ENCODE peak calls at places on chromosomes 7 and 10, in nine cellular contexts. I, K, W, Z, C, F, Q, O and H are unnamed samples.

GRCh38 chr7:130921391-130922180 is 187.6 kb upstream of the KLF14 start:
- DNase-seq in I (no peak), K (peak; percentile 85), W (peak; percentile 23), Z (no peak), C (no peak), F (peak; percentile 75), Q (no peak), O (no peak), H (peak; percentile 74)

GRCh38 chr7:105664816-105665525 is 83.7 kb upstream of the EFCAB10 start:
- DNase-seq in I (no peak), K (no peak), W (no peak), Z (peak; percentile 96), C (no peak), F (no peak), Q (no peak), O (no peak), H (no peak)

GRCh38 chr7:139131622-139132021 is 22.1 kb upstream of the ZC3HAV1 start:
- DNase-seq in I (no peak), K (no peak), W (no peak), Z (no peak), C (no peak), F (no peak), Q (no peak), O (no peak), H (no peak)

GRCh38 chr10:77188511-77188910 is 449.1 kb downstream of the KCNMA1 start:
- DNase-seq in I (no peak), K (no peak), W (no peak), Z (no peak), C (no peak), F (no peak), Q (no peak), O (no peak), H (no peak)

GRCh38 chr10:75663947-75664664 is 232.7 kb downstream of the LRMDA start:
- DNase-seq in I (no peak), K (no peak), W (no peak), Z (no peak), C (no peak), F (no peak), Q (no peak), O (no peak), H (no peak)

GRCh38 chr10:5448333-5449048 is 36.1 kb downstream of the NET1 start:
- DNase-seq in I (no peak), K (no peak), W (no peak), Z (no peak), C (no peak), F (no peak), Q (no peak), O (no peak), H (no peak)

GRCh38 chr7:155069992-155070827 is at the start of gene HTR5A:
- DNase-seq in I (peak; percentile 75), K (peak; percentile 59), W (peak; percentile 93), Z (peak; percentile 75), C (peak; percentile 66), F (peak; percentile 89), Q (peak; percentile 22), O (peak; percentile 22), H (peak; percentile 86)

GRCh38 chr7:25968205-25968993 is 183.6 kb upstream of the NFE2L3 start:
- DNase-seq in I (no peak), K (no peak), W (no peak), Z (peak; percentile 14), C (no peak), F (no peak), Q (no peak), O (peak; percentile 97), H (no peak)

GRCh38 chr10:13973742-13974141 is 357.0 kb downstream of the FRMD4A start:
- DNase-seq in I (no peak), K (no peak), W (no peak), Z (peak; percentile 63), C (no peak), F (no peak), Q (no peak), O (no peak), H (no peak)

GRCh38 chr7:135853008-135853407 is 104.4 kb upstream of the FAM180A start:
- DNase-seq in I (no peak), K (no peak), W (no peak), Z (no peak), C (no peak), F (no peak), Q (no peak), O (no peak), H (no peak)

GRCh38 chr7:28002638-28003037 is 178.0 kb downstream of the JAZF1 start:
- DNase-seq in I (no peak), K (no peak), W (no peak), Z (peak; percentile 78), C (no peak), F (no peak), Q (no peak), O (peak; percentile 8), H (no peak)

GRCh38 chr7:101816499-101817030 is 861 bp upstream of the CUX1 start:
- DNase-seq in I (no peak), K (peak; percentile 43), W (peak; percentile 27), Z (peak; percentile 77), C (no peak), F (peak; percentile 74), Q (no peak), O (peak; percentile 60), H (peak; percentile 75)

GRCh38 chr7:128869944-128870285 is 7.3 kb downstream of the ATP6V1F start:
- DNase-seq in I (no peak), K (no peak), W (peak; percentile 33), Z (no peak), C (no peak), F (no peak), Q (no peak), O (peak; percentile 13), H (no peak)

GRCh38 chr7:137169282-137169698 is 174.2 kb downstream of the PTN start:
- DNase-seq in I (no peak), K (peak; percentile 78), W (peak; percentile 58), Z (peak; percentile 98), C (no peak), F (peak; percentile 37), Q (no peak), O (peak; percentile 3), H (peak; percentile 9)

GRCh38 chr7:132491546-132491945 is 84.7 kb downstream of the PLXNA4 start:
- DNase-seq in I (no peak), K (no peak), W (no peak), Z (no peak), C (no peak), F (no peak), Q (no peak), O (no peak), H (no peak)

GRCh38 chr7:50640779-50641178 is 75.6 kb upstream of the DDC start:
- DNase-seq in I (no peak), K (peak; percentile 46), W (no peak), Z (no peak), C (no peak), F (no peak), Q (no peak), O (no peak), H (no peak)

GRCh38 chr10:11670311-11670825 is 58.9 kb upstream of the USP6NL start:
- DNase-seq in I (no peak), K (no peak), W (no peak), Z (peak; percentile 48), C (no peak), F (no peak), Q (no peak), O (no peak), H (no peak)

GRCh38 chr10:13614530-13615332 is 28.0 kb downstream of the PRPF18 start:
- DNase-seq in I (no peak), K (no peak), W (no peak), Z (no peak), C (no peak), F (no peak), Q (no peak), O (no peak), H (no peak)

GRCh38 chr10:43125881-43126731 is 12.1 kb upstream of the CSGALNACT2 start:
- DNase-seq in I (peak; percentile 39), K (no peak), W (no peak), Z (no peak), C (no peak), F (peak; percentile 13), Q (no peak), O (no peak), H (no peak)

GRCh38 chr10:8584666-8585065 is 530.2 kb downstream of the GATA3 start:
- DNase-seq in I (no peak), K (no peak), W (no peak), Z (no peak), C (no peak), F (no peak), Q (no peak), O (no peak), H (no peak)

GRCh38 chr7:117004899-117005298 is 51.6 kb downstream of the ST7 start:
- DNase-seq in I (no peak), K (no peak), W (no peak), Z (no peak), C (no peak), F (no peak), Q (no peak), O (no peak), H (no peak)

GRCh38 chr7:67805921-67806471 is 809.4 kb downstream of the TYW1 start:
- DNase-seq in I (no peak), K (no peak), W (no peak), Z (no peak), C (no peak), F (no peak), Q (no peak), O (no peak), H (no peak)

GRCh38 chr10:113736576-113736975 is 14.9 kb upstream of the PLEKHS1 start:
- DNase-seq in I (no peak), K (no peak), W (no peak), Z (no peak), C (no peak), F (no peak), Q (no peak), O (no peak), H (no peak)

GRCh38 chr7:132102942-132103341 is 473.3 kb downstream of the PLXNA4 start:
- DNase-seq in I (no peak), K (no peak), W (no peak), Z (no peak), C (no peak), F (no peak), Q (no peak), O (no peak), H (peak; percentile 19)